ENCODE peak calls at places on chromosomes 16 and 17, in six cellular contexts. One of them, this sample, is unnamed.

GRCh38 chr16:1612320-1613111 is at the start of gene CRAMP1:
- DNase-seq in A549: peak; percentile 27
- DNase-seq in tibial artery: peak; percentile 68
- DNase-seq in AG10803: no peak
- DNase-seq in neural crest cell: peak; percentile 17
- DNase-seq in activated B cell treated with CpG ODN at 0.5 μM for 24 hours: no peak
- DNase-seq in this sample: no peak

GRCh38 chr16:89623511-89624232 is 10.2 kb downstream of the DPEP1 start:
- DNase-seq in AG10803: peak; percentile 37
- DNase-seq in neural crest cell: no peak
- DNase-seq in tibial artery: no peak
- DNase-seq in A549: no peak
- DNase-seq in activated B cell treated with CpG ODN at 0.5 μM for 24 hours: no peak
- DNase-seq in this sample: no peak

GRCh38 chr17:42456223-42457106 is 2.2 kb upstream of the ATP6V0A1 start:
- DNase-seq in neural crest cell: no peak
- DNase-seq in A549: peak; percentile 16
- DNase-seq in tibial artery: no peak
- DNase-seq in activated B cell treated with CpG ODN at 0.5 μM for 24 hours: no peak
- DNase-seq in AG10803: peak; percentile 85
- DNase-seq in this sample: no peak

GRCh38 chr16:2004795-2005517 is 4.7 kb downstream of the ZNF598 start:
- DNase-seq in neural crest cell: no peak
- DNase-seq in activated B cell treated with CpG ODN at 0.5 μM for 24 hours: no peak
- DNase-seq in AG10803: no peak
- DNase-seq in tibial artery: no peak
- DNase-seq in A549: no peak
- DNase-seq in this sample: no peak

GRCh38 chr16:15970743-15971434 is 21.5 kb downstream of the ABCC1 start:
- DNase-seq in AG10803: no peak
- DNase-seq in A549: no peak
- DNase-seq in tibial artery: no peak
- DNase-seq in activated B cell treated with CpG ODN at 0.5 μM for 24 hours: no peak
- DNase-seq in neural crest cell: no peak
- DNase-seq in this sample: no peak

GRCh38 chr17:8124350-8125195 is 667 bp upstream of the HES7 start:
- DNase-seq in neural crest cell: peak; percentile 13
- DNase-seq in tibial artery: no peak
- DNase-seq in activated B cell treated with CpG ODN at 0.5 μM for 24 hours: no peak
- DNase-seq in A549: peak; percentile 53
- DNase-seq in AG10803: peak; percentile 34
- DNase-seq in this sample: no peak

GRCh38 chr16:72270531-72270930 is 98.6 kb upstream of the PMFBP1 start:
- DNase-seq in activated B cell treated with CpG ODN at 0.5 μM for 24 hours: no peak
- DNase-seq in tibial artery: no peak
- DNase-seq in neural crest cell: no peak
- DNase-seq in A549: no peak
- DNase-seq in AG10803: peak; percentile 13
- DNase-seq in this sample: no peak

GRCh38 chr17:29179232-29180036 is 764 bp downstream of the MYO18A start:
- DNase-seq in AG10803: no peak
- DNase-seq in A549: peak; percentile 84
- DNase-seq in activated B cell treated with CpG ODN at 0.5 μM for 24 hours: no peak
- DNase-seq in neural crest cell: peak; percentile 25
- DNase-seq in tibial artery: no peak
- DNase-seq in this sample: peak; percentile 35

GRCh38 chr17:73520369-73520761 is 123.9 kb downstream of the SDK2 start:
- DNase-seq in activated B cell treated with CpG ODN at 0.5 μM for 24 hours: no peak
- DNase-seq in AG10803: no peak
- DNase-seq in A549: no peak
- DNase-seq in tibial artery: no peak
- DNase-seq in neural crest cell: no peak
- DNase-seq in this sample: no peak

GRCh38 chr16:4572715-4573114 is 16.6 kb downstream of the C16orf96 start:
- DNase-seq in activated B cell treated with CpG ODN at 0.5 μM for 24 hours: no peak
- DNase-seq in neural crest cell: no peak
- DNase-seq in A549: no peak
- DNase-seq in AG10803: no peak
- DNase-seq in tibial artery: no peak
- DNase-seq in this sample: no peak

GRCh38 chr17:8126306-8127066 is 2.6 kb upstream of the HES7 start:
- DNase-seq in tibial artery: no peak
- DNase-seq in activated B cell treated with CpG ODN at 0.5 μM for 24 hours: peak; percentile 60
- DNase-seq in A549: peak; percentile 80
- DNase-seq in AG10803: peak; percentile 39
- DNase-seq in neural crest cell: peak; percentile 30
- DNase-seq in this sample: no peak

GRCh38 chr17:80227156-80227555 is 6.9 kb downstream of the SLC26A11 start:
- DNase-seq in activated B cell treated with CpG ODN at 0.5 μM for 24 hours: no peak
- DNase-seq in neural crest cell: no peak
- DNase-seq in AG10803: no peak
- DNase-seq in A549: no peak
- DNase-seq in tibial artery: no peak
- DNase-seq in this sample: no peak

GRCh38 chr17:82434216-82434565 is 15.8 kb upstream of the OGFOD3 start:
- DNase-seq in A549: no peak
- DNase-seq in neural crest cell: no peak
- DNase-seq in AG10803: no peak
- DNase-seq in tibial artery: no peak
- DNase-seq in activated B cell treated with CpG ODN at 0.5 μM for 24 hours: no peak
- DNase-seq in this sample: no peak

GRCh38 chr16:56355786-56356275 is 69.5 kb downstream of the AMFR start:
- DNase-seq in AG10803: no peak
- DNase-seq in neural crest cell: no peak
- DNase-seq in tibial artery: peak; percentile 55
- DNase-seq in A549: no peak
- DNase-seq in activated B cell treated with CpG ODN at 0.5 μM for 24 hours: peak; percentile 6
- DNase-seq in this sample: no peak

GRCh38 chr16:57694556-57695377 is at the start of gene DRC7:
- DNase-seq in neural crest cell: peak; percentile 44
- DNase-seq in activated B cell treated with CpG ODN at 0.5 μM for 24 hours: peak; percentile 25
- DNase-seq in A549: peak; percentile 68
- DNase-seq in tibial artery: no peak
- DNase-seq in AG10803: no peak
- DNase-seq in this sample: peak; percentile 71

GRCh38 chr16:11361751-11362742 is 16.8 kb downstream of the RMI2 start:
- DNase-seq in neural crest cell: no peak
- DNase-seq in activated B cell treated with CpG ODN at 0.5 μM for 24 hours: no peak
- DNase-seq in A549: no peak
- DNase-seq in tibial artery: no peak
- DNase-seq in AG10803: no peak
- DNase-seq in this sample: no peak

GRCh38 chr17:18122991-18123753 is 14.6 kb downstream of the MYO15A start:
- DNase-seq in activated B cell treated with CpG ODN at 0.5 μM for 24 hours: no peak
- DNase-seq in A549: no peak
- DNase-seq in neural crest cell: no peak
- DNase-seq in AG10803: no peak
- DNase-seq in tibial artery: no peak
- DNase-seq in this sample: no peak

GRCh38 chr17:7922499-7923289 is 6.6 kb upstream of the RNF227 start:
- DNase-seq in neural crest cell: peak; percentile 80
- DNase-seq in activated B cell treated with CpG ODN at 0.5 μM for 24 hours: peak; percentile 71
- DNase-seq in A549: peak; percentile 31
- DNase-seq in AG10803: peak; percentile 78
- DNase-seq in tibial artery: peak; percentile 92
- DNase-seq in this sample: no peak

GRCh38 chr16:74264806-74265205 is 31.8 kb upstream of the PSMD7 start:
- DNase-seq in A549: no peak
- DNase-seq in tibial artery: no peak
- DNase-seq in AG10803: no peak
- DNase-seq in activated B cell treated with CpG ODN at 0.5 μM for 24 hours: no peak
- DNase-seq in neural crest cell: no peak
- DNase-seq in this sample: no peak

GRCh38 chr17:44865231-44865660 is 17.6 kb downstream of the HIGD1B start:
- DNase-seq in AG10803: peak; percentile 76
- DNase-seq in tibial artery: peak; percentile 67
- DNase-seq in activated B cell treated with CpG ODN at 0.5 μM for 24 hours: peak; percentile 26
- DNase-seq in A549: peak; percentile 82
- DNase-seq in neural crest cell: peak; percentile 85
- DNase-seq in this sample: peak; percentile 63

GRCh38 chr16:1510941-1511351 is 17.8 kb downstream of the TELO2 start:
- DNase-seq in neural crest cell: no peak
- DNase-seq in A549: no peak
- DNase-seq in tibial artery: no peak
- DNase-seq in AG10803: no peak
- DNase-seq in activated B cell treated with CpG ODN at 0.5 μM for 24 hours: no peak
- DNase-seq in this sample: no peak

GRCh38 chr17:34452769-34453168 is 89.7 kb upstream of the CCL1 start:
- DNase-seq in neural crest cell: no peak
- DNase-seq in tibial artery: no peak
- DNase-seq in activated B cell treated with CpG ODN at 0.5 μM for 24 hours: no peak
- DNase-seq in AG10803: peak; percentile 30
- DNase-seq in A549: no peak
- DNase-seq in this sample: no peak

GRCh38 chr17:10099051-10099571 is 99.3 kb downstream of the GAS7 start:
- DNase-seq in AG10803: peak; percentile 91
- DNase-seq in tibial artery: no peak
- DNase-seq in neural crest cell: no peak
- DNase-seq in A549: no peak
- DNase-seq in activated B cell treated with CpG ODN at 0.5 μM for 24 hours: no peak
- DNase-seq in this sample: no peak

GRCh38 chr17:60087882-60088669 is 9.4 kb upstream of the HEATR6 start:
- DNase-seq in activated B cell treated with CpG ODN at 0.5 μM for 24 hours: no peak
- DNase-seq in A549: peak; percentile 55
- DNase-seq in tibial artery: no peak
- DNase-seq in neural crest cell: no peak
- DNase-seq in AG10803: peak; percentile 67
- DNase-seq in this sample: no peak

GRCh38 chr16:87466975-87467501 is 25.8 kb downstream of the ZCCHC14 start:
- DNase-seq in activated B cell treated with CpG ODN at 0.5 μM for 24 hours: no peak
- DNase-seq in AG10803: no peak
- DNase-seq in tibial artery: no peak
- DNase-seq in A549: no peak
- DNase-seq in neural crest cell: no peak
- DNase-seq in this sample: no peak

GRCh38 chr17:49741009-49741691 is 22.8 kb downstream of the FAM117A start:
- DNase-seq in activated B cell treated with CpG ODN at 0.5 μM for 24 hours: no peak
- DNase-seq in tibial artery: no peak
- DNase-seq in neural crest cell: no peak
- DNase-seq in A549: no peak
- DNase-seq in AG10803: peak; percentile 33
- DNase-seq in this sample: no peak

GRCh38 chr17:6392609-6393367 is 42.1 kb downstream of the AIPL1 start:
- DNase-seq in A549: no peak
- DNase-seq in activated B cell treated with CpG ODN at 0.5 μM for 24 hours: no peak
- DNase-seq in AG10803: no peak
- DNase-seq in tibial artery: peak; percentile 21
- DNase-seq in neural crest cell: no peak
- DNase-seq in this sample: no peak

GRCh38 chr17:34797724-34798123 is 163.5 kb downstream of the CCT6B start:
- DNase-seq in AG10803: peak; percentile 8
- DNase-seq in neural crest cell: peak; percentile 63
- DNase-seq in tibial artery: no peak
- DNase-seq in A549: peak; percentile 11
- DNase-seq in activated B cell treated with CpG ODN at 0.5 μM for 24 hours: no peak
- DNase-seq in this sample: no peak

GRCh38 chr17:81701288-81702071 is 1.7 kb upstream of the MRPL12 start:
- DNase-seq in A549: no peak
- DNase-seq in activated B cell treated with CpG ODN at 0.5 μM for 24 hours: no peak
- DNase-seq in tibial artery: no peak
- DNase-seq in AG10803: no peak
- DNase-seq in neural crest cell: no peak
- DNase-seq in this sample: no peak

DNA sequence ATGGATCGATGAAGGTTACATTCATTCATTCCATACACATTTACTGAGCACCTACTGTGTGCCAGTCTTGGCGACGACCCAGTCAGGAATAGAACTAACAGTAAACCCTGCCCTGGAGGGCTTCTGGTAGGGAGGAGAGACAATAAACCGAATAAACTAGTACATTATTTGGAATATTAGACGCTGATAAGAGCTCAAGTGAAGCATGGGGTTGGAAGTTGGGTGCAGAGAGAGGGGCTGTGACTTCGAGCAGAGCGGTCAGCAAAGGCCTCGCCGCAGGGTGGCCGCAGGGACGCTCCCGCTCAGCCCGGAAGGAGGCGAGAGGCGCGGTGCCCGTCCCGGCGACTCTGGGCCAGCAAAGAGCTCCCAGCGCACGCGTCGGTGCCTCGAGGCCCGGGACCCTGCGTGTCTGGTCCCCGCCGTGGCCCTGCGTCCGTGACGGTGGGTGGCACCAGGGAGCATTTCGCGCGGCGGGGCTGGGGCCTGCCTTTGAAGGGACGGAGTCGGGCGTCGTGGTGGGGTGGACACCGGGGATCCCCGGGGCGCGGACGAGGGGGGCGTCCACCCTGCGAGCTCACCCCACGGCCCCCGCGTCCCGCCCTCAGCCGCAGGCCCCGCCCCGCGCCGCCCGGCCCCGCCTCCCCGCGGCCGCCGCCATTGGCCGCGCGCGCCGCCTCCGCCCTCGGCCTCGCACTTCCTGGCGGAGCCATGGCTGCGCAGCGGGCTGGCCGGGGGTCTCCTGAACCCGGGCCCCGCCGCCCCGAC is at the start of gene KLHL36:
- DNase-seq in A549: peak; percentile 46
- DNase-seq in activated B cell treated with CpG ODN at 0.5 μM for 24 hours: peak; percentile 87
- DNase-seq in AG10803: peak; percentile 25
- DNase-seq in neural crest cell: peak; percentile 52
- DNase-seq in tibial artery: peak; percentile 81
- DNase-seq in this sample: peak; percentile 57
- TF ChIP-seq CTCF in A549: no peak
- TF ChIP-seq CTCF in activated B cell treated with CpG ODN at 0.5 μM for 24 hours: no peak
- TF ChIP-seq CTCF in AG10803: no peak
- TF ChIP-seq CTCF in neural crest cell: peak; percentile 19
- TF ChIP-seq CTCF in tibial artery: no peak
- TF ChIP-seq CTCF in this sample: no peak

GRCh38 chr17:74748529-74749261 is at the start of gene NHERF1:
- DNase-seq in A549: peak; percentile 90
- DNase-seq in AG10803: peak; percentile 91
- DNase-seq in activated B cell treated with CpG ODN at 0.5 μM for 24 hours: peak; percentile 97
- DNase-seq in neural crest cell: peak; percentile 91
- DNase-seq in tibial artery: peak; percentile 97
- DNase-seq in this sample: peak; percentile 95
- TF ChIP-seq CTCF in A549: no peak
- TF ChIP-seq CTCF in AG10803: no peak
- TF ChIP-seq CTCF in activated B cell treated with CpG ODN at 0.5 μM for 24 hours: no peak
- TF ChIP-seq CTCF in neural crest cell: peak; percentile 56
- TF ChIP-seq CTCF in tibial artery: no peak
- TF ChIP-seq CTCF in this sample: no peak

DNA sequence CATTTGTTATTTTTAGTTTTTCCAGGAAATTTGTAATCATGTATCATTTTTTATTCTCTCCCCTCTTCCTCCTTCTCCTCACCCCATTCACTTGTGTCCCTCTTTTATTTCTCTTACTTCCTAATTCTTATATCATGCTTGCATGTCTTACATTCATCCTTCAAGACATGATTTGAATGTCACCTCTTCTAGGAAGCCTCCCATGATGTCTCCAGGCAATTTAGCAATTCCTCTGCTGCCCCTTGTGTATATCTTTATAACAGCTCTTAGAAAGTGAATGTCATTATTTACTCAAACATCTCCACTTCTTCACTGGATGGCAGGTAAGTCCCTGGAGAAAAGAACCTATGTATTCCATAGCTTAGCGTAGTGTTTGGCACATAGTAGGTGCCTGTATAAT is 7.8 kb downstream of the HNF1B start:
- DNase-seq in activated B cell treated with CpG ODN at 0.5 μM for 24 hours: no peak
- DNase-seq in tibial artery: no peak
- DNase-seq in neural crest cell: no peak
- DNase-seq in AG10803: no peak
- DNase-seq in A549: peak; percentile 73
- DNase-seq in this sample: no peak
- TF ChIP-seq CTCF in activated B cell treated with CpG ODN at 0.5 μM for 24 hours: no peak
- TF ChIP-seq CTCF in tibial artery: no peak
- TF ChIP-seq CTCF in neural crest cell: peak; percentile 45
- TF ChIP-seq CTCF in AG10803: peak; percentile 23
- TF ChIP-seq CTCF in A549: peak; percentile 65
- TF ChIP-seq CTCF in this sample: no peak

GRCh38 chr17:79028496-79029326 is 4.7 kb downstream of the C1QTNF1 start:
- DNase-seq in AG10803: no peak
- DNase-seq in tibial artery: peak; percentile 66
- DNase-seq in A549: no peak
- DNase-seq in neural crest cell: no peak
- DNase-seq in activated B cell treated with CpG ODN at 0.5 μM for 24 hours: no peak
- DNase-seq in this sample: no peak
- TF ChIP-seq CTCF in AG10803: peak; percentile 40
- TF ChIP-seq CTCF in tibial artery: no peak
- TF ChIP-seq CTCF in A549: peak; percentile 48
- TF ChIP-seq CTCF in neural crest cell: no peak
- TF ChIP-seq CTCF in activated B cell treated with CpG ODN at 0.5 μM for 24 hours: no peak
- TF ChIP-seq CTCF in this sample: peak; percentile 30

This sample was measured in D721Med.